ENCODE peak calls at places on chromosomes 1 and 21, in nine cellular contexts. H is foreskin fibroblast, Z is brain microvascular endothelial cell, U is kidney, I is BJ, M is lower leg skin, J is psoas muscle, W is mesothelial cell of epicardium, O is nephron progenitor cell. P is an unnamed sample.

GRCh38 chr1:203144661-203145060 is 17.1 kb downstream of the ADORA1 start:
- DNase-seq in O (no peak), M (no peak), I (peak), W (no peak), J (no peak), U (peak), Z (no peak), H (peak), P (no peak)

GRCh38 chr1:179369751-179370341 is 4.1 kb downstream of the AXDND1 start:
- DNase-seq in J (no peak), M (peak), Z (peak), W (no peak), O (peak), H (peak), I (no peak), U (no peak), P (peak)

GRCh38 chr1:150473659-150474058 is 13.6 kb upstream of the TARS2 start:
- DNase-seq in Z (no peak), U (no peak), J (peak), I (no peak), M (no peak), O (no peak), W (no peak), H (no peak), P (no peak)

GRCh38 chr21:33157303-33157702 is 72.4 kb upstream of the IFNAR2 start:
- DNase-seq in M (no peak), H (no peak), I (no peak), Z (no peak), J (no peak), W (no peak), U (no peak), O (peak), P (no peak)

GRCh38 chr21:46159841-46160562 is 4.6 kb upstream of the FTCD start:
- DNase-seq in W (no peak), M (no peak), H (no peak), U (peak), I (no peak), Z (no peak), O (no peak), J (peak), P (no peak)

GRCh38 chr1:3428899-3429298 is 25.6 kb upstream of the ARHGEF16 start:
- DNase-seq in I (no peak), M (no peak), O (no peak), Z (no peak), W (no peak), J (peak), U (peak), H (no peak), P (no peak)

GRCh38 chr1:91278754-91279153 is 125.9 kb downstream of the HFM1 start:
- DNase-seq in I (no peak), H (no peak), U (no peak), Z (no peak), J (no peak), W (no peak), O (no peak), M (no peak), P (peak)

GRCh38 chr1:214665606-214666110 is 62.7 kb downstream of the CENPF start:
- DNase-seq in J (no peak), O (no peak), H (no peak), M (no peak), I (no peak), U (no peak), W (no peak), Z (peak), P (no peak)

GRCh38 chr21:16194851-16195251 is 465.1 kb downstream of the USP25 start:
- DNase-seq in H (no peak), U (no peak), M (no peak), O (no peak), I (no peak), J (no peak), W (no peak), Z (peak), P (no peak)

GRCh38 chr1:161962094-161962887 is 61.4 kb downstream of the OLFML2B start:
- DNase-seq in U (no peak), O (no peak), J (no peak), M (no peak), Z (peak), I (no peak), H (peak), W (no peak), P (peak)

GRCh38 chr1:205861540-205861939 is 11.6 kb upstream of the PM20D1 start:
- DNase-seq in O (no peak), U (no peak), H (no peak), W (no peak), M (no peak), J (no peak), I (no peak), Z (no peak), P (no peak)

GRCh38 chr21:34967509-34968289 is 81.4 kb downstream of the RUNX1 start:
- DNase-seq in U (no peak), M (no peak), O (no peak), Z (no peak), J (no peak), H (peak), W (no peak), I (no peak), P (no peak)

GRCh38 chr21:37642493-37642892 is 273.8 kb downstream of the KCNJ6 start:
- DNase-seq in J (no peak), U (no peak), O (no peak), Z (no peak), H (no peak), W (no peak), M (no peak), I (no peak), P (no peak)

GRCh38 chr1:17442841-17443240 is 3.4 kb upstream of the RCC2 start:
- DNase-seq in Z (no peak), J (no peak), O (no peak), W (no peak), U (no peak), I (no peak), H (no peak), M (no peak), P (no peak)

GRCh38 chr1:76433528-76433927 is 359.0 kb downstream of the ST6GALNAC3 start:
- DNase-seq in J (no peak), I (no peak), O (no peak), W (no peak), H (no peak), Z (peak), U (no peak), M (no peak), P (peak)

DNA sequence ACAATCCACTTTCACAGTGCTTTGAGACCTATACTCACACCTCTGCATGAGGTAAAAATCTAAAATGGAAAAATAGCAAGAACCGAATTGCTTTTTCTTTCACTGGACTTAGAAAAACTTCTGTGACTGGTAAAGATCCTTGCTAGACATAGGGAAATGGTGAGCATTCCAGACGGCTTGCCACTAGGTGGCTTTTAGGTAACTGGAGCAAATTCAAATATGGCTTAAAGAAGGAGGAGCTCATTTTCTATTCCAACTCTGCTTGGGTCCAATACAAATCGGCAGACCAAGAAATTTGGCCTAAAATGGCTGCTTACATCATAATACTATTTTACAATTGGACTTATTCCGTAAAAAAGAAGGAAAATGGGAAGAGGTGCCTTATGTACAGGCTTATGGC is 977.9 kb downstream of the ADGRL2 start:
- DNase-seq in U (no peak), J (no peak), O (no peak), M (no peak), I (no peak), H (peak), Z (peak), W (no peak), P (no peak)
- TF ChIP-seq CTCF in U (no peak), J (no peak), O (no peak), M (no peak), I (no peak), H (no peak), Z (peak), W (no peak), P (peak)

GRCh38 chr1:21913763-21914162 is 23.3 kb downstream of the HSPG2 start:
- DNase-seq in H (no peak), M (no peak), W (no peak), O (no peak), U (peak), J (peak), I (no peak), Z (no peak), P (no peak)

GRCh38 chr1:21914880-21915640 is 22.1 kb downstream of the HSPG2 start:
- DNase-seq in W (no peak), J (no peak), H (no peak), I (no peak), Z (no peak), O (no peak), U (no peak), M (no peak), P (no peak)

GRCh38 chr1:21913258-21913657 is 23.9 kb downstream of the HSPG2 start:
- DNase-seq in J (peak), W (no peak), Z (no peak), O (peak), I (no peak), H (no peak), M (no peak), U (peak), P (no peak)

GRCh38 chr1:21916447-21917240 is 20.5 kb downstream of the HSPG2 start:
- DNase-seq in U (no peak), Z (no peak), O (no peak), H (no peak), M (no peak), I (no peak), W (no peak), J (no peak), P (no peak)

DNA sequence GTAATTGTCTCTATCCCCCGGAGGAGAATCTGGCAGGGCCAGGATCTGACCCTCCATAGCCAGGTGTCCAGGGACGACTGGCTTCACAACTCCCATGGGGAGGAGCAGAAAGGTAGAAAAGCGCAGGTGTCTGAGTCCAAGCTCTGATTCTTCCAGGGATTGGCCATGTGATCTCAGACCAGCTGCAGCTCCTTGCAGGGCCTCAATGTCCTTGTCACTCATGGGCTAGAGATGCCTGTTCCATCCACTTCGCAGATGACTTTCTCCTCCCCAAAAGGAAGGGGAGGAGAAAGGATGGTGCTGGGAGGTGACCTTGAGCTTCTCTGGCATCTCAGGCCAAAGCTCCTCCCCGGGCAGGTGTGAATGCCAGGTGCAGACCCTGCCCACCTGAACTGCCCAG is 22.6 kb downstream of the HSPG2 start:
- DNase-seq in M (no peak), I (no peak), W (no peak), O (no peak), H (no peak), Z (no peak), J (no peak), U (no peak), P (no peak)
- TF ChIP-seq CTCF in M (no peak), I (no peak), W (no peak), O (no peak), H (no peak), Z (no peak), J (no peak), U (no peak), P (no peak)

GRCh38 chr1:177932123-177932522 is 37.7 kb downstream of the SEC16B start:
- DNase-seq in Z (no peak), M (no peak), W (no peak), H (no peak), I (no peak), U (no peak), O (no peak), J (no peak), P (no peak)
- TF ChIP-seq CTCF in Z (no peak), M (no peak), W (no peak), H (no peak), I (no peak), U (no peak), O (no peak), J (no peak), P (no peak)

GRCh38 chr1:56576880-56577858 is 2.2 kb downstream of the PLPP3 start:
- DNase-seq in U (no peak), J (no peak), I (no peak), M (no peak), Z (peak), H (no peak), W (no peak), O (no peak), P (no peak)
- TF ChIP-seq CTCF in U (peak), J (peak), I (peak), M (no peak), Z (peak), H (peak), W (peak), O (peak), P (peak)

DNA sequence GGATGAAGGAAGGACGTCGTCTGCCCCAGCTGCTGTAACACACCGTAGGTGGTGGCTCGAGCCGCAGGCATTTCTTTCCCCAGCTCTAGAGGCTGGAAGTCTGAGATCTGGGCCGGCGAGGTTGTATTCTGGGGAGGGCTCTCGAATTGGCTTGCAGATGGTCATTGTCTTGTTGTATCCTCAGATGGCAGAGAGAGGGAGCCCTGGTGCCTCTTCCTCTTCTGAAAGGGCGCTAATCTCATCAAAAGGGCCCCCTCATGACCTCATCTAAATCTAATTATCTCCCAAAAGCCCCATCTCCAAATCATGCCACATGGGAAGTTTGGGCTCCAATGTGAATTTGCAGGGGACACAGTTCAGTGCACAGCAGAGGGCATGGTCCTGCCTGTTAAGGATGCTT is 109.0 kb downstream of the SIK1 start:
- DNase-seq in O (no peak), M (no peak), Z (no peak), W (no peak), H (no peak), U (no peak), I (no peak), J (peak), P (no peak)
- TF ChIP-seq CTCF in O (no peak), M (no peak), Z (peak), W (no peak), H (no peak), U (no peak), I (no peak), J (no peak), P (no peak)

DNA sequence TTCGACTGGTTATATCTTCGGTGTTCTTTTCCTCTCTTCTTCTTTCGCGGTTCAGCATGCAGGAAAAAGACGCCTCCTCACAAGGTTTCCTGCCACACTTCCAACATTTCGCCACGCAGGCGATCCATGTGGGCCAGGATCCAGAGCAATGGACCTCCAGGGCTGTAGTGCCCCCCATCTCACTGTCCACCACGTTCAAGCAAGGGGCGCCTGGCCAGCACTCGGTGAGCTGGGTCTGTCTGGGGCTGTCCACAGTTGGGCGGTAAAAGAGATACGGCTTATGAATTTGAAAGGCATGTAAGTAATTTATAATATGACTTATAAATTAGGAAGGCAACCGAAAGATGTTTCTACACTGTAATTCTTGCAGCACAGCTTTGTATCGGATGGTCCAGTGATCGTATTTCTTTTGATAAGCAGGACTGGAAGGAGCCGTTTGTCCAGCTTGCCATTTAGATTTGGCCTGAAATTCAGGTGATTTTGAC is 334 bp downstream of the CTH start:
- DNase-seq in U (no peak), I (no peak), Z (no peak), M (peak), W (no peak), J (peak), H (peak), O (no peak), P (no peak)
- TF ChIP-seq CTCF in U (no peak), I (no peak), Z (peak), M (no peak), W (no peak), J (no peak), H (no peak), O (no peak), P (no peak)